ENCODE peak calls at places on chromosomes 1 and 21, in nine cellular contexts. D is Caco-2; M is dermis microvascular lymphatic vessel endothelial cell; O is central memory CD4-positive, alpha-beta T cell; Q is HT-29; S is Kasumi-1; E is CD4-positive, alpha-beta T cell; Y is esophagus squamous epithelium; A is activated CD4-positive, alpha-beta T cell treated with anti-CD3 and anti-CD28 coated beads, Interleukin-2, amount 10 ng/mL, durations not matched to agents 7 days and 5 days. Z is an unnamed sample.

GRCh38 chr1:67724928-67725560 is 40.0 kb downstream of the GADD45A start:
- DNase-seq in E (no peak), D (no peak), M (peak), Y (no peak), A (no peak), S (peak), O (no peak), Q (peak), Z (no peak)

GRCh38 chr21:31326478-31327247 is 17.4 kb downstream of the TIAM1 start:
- DNase-seq in E (no peak), Y (no peak), S (peak), M (no peak), Q (no peak), A (peak), D (no peak), O (peak), Z (no peak)

GRCh38 chr1:227887697-227888403 is 59.9 kb downstream of the WNT9A start:
- DNase-seq in D (no peak), M (peak), A (no peak), E (no peak), O (peak), Y (no peak), Q (no peak), S (no peak), Z (no peak)

GRCh38 chr1:33818071-33818470 is 45.8 kb upstream of the HMGB4 start:
- DNase-seq in Y (no peak), M (no peak), A (no peak), E (no peak), D (no peak), S (no peak), Q (no peak), O (no peak), Z (no peak)

GRCh38 chr1:18607289-18607760 is 23.3 kb upstream of the PAX7 start:
- DNase-seq in O (no peak), M (no peak), Q (no peak), A (no peak), Y (no peak), D (no peak), E (no peak), S (no peak), Z (no peak)

GRCh38 chr1:94039871-94040569 is 80.9 kb downstream of the ABCA4 start:
- DNase-seq in D (no peak), M (no peak), Q (peak), A (no peak), O (no peak), S (no peak), E (no peak), Y (no peak), Z (no peak)

GRCh38 chr1:239682945-239683344 is 296.6 kb downstream of the CHRM3 start:
- DNase-seq in E (no peak), D (no peak), O (no peak), M (no peak), Y (no peak), S (no peak), A (no peak), Q (no peak), Z (no peak)

GRCh38 chr1:214532070-214532469 is 19.3 kb downstream of the PTPN14 start:
- DNase-seq in Q (no peak), O (no peak), D (no peak), A (no peak), Y (no peak), E (no peak), S (no peak), M (no peak), Z (no peak)

GRCh38 chr1:53616511-53616910 is 122.5 kb downstream of the GLIS1 start:
- DNase-seq in E (no peak), Q (no peak), S (no peak), Y (no peak), O (no peak), D (no peak), A (no peak), M (no peak), Z (no peak)

GRCh38 chr1:10830961-10831669 is 34.7 kb upstream of the CASZ1 start:
- DNase-seq in Q (peak), D (no peak), E (no peak), A (no peak), Y (no peak), O (no peak), M (no peak), S (no peak), Z (no peak)

GRCh38 chr1:85203573-85204169 is 2.9 kb upstream of the SYDE2 start:
- DNase-seq in E (no peak), Q (no peak), A (no peak), D (no peak), S (no peak), O (no peak), Y (no peak), M (peak), Z (no peak)

GRCh38 chr1:86773331-86774288 is 69.2 kb downstream of the SH3GLB1 start:
- DNase-seq in D (no peak), M (no peak), Y (no peak), A (no peak), Q (peak), S (no peak), E (no peak), O (no peak), Z (no peak)